ENCODE peak calls at places on chromosomes 13 and 19, in seven cellular contexts. G is colonic mucosa; R is GM12865; L is fibroblast of villous mesenchyme; V is CD4-positive, alpha-beta T cell; C is AG09319; X is fibroblast of pulmonary artery. A is an unnamed sample.

GRCh38 chr13:30165791-30166190 is 141.6 kb downstream of the KATNAL1 start:
- DNase-seq in G (no peak), R (no peak), L (no peak), V (no peak), C (no peak), X (peak), A (no peak)

GRCh38 chr19:55247621-55248099 is 11.2 kb downstream of the PPP6R1 start:
- DNase-seq in G (peak), R (no peak), L (peak), V (no peak), C (peak), X (peak), A (no peak)

GRCh38 chr19:34353546-34353945 is 11.4 kb upstream of the GPI start:
- DNase-seq in G (no peak), R (no peak), L (no peak), V (no peak), C (no peak), X (no peak), A (no peak)

GRCh38 chr13:27161423-27161822 is 10.2 kb downstream of the USP12 start:
- DNase-seq in G (no peak), R (no peak), L (no peak), V (no peak), C (no peak), X (no peak), A (no peak)

GRCh38 chr13:104024416-104025170 is 958.4 kb upstream of the SLC10A2 start:
- DNase-seq in G (no peak), R (no peak), L (peak), V (no peak), C (no peak), X (peak), A (no peak)

GRCh38 chr13:28753208-28753892 is 34.6 kb upstream of the SLC46A3 start:
- DNase-seq in G (peak), R (no peak), L (peak), V (no peak), C (peak), X (peak), A (no peak)

GRCh38 chr13:99855516-99855915 is 116.1 kb downstream of the ZIC5 start:
- DNase-seq in G (no peak), R (no peak), L (no peak), V (no peak), C (no peak), X (no peak), A (no peak)

GRCh38 chr19:30669329-30670010 is 297.3 kb downstream of the ZNF536 start:
- DNase-seq in G (peak), R (peak), L (peak), V (peak), C (no peak), X (peak), A (peak)

GRCh38 chr13:89701913-89702312 is 1645.6 kb upstream of the MIR17HG start:
- DNase-seq in G (no peak), R (no peak), L (no peak), V (no peak), C (no peak), X (no peak), A (no peak)

GRCh38 chr13:90766503-90766902 is 581.0 kb upstream of the MIR17HG start:
- DNase-seq in G (no peak), R (no peak), L (no peak), V (no peak), C (no peak), X (no peak), A (no peak)

GRCh38 chr13:31267126-31267784 is 67.5 kb downstream of the B3GLCT start:
- DNase-seq in G (no peak), R (no peak), L (no peak), V (no peak), C (no peak), X (no peak), A (no peak)

GRCh38 chr13:100392709-100393630 is 195.6 kb downstream of the GGACT start:
- DNase-seq in G (peak), R (peak), L (peak), V (peak), C (peak), X (peak), A (peak)

GRCh38 chr19:21023901-21024300 is 3.4 kb downstream of the ZNF430 start:
- DNase-seq in G (no peak), R (no peak), L (peak), V (no peak), C (no peak), X (no peak), A (no peak)

GRCh38 chr13:101292711-101293110 is 123.6 kb downstream of the NALCN start:
- DNase-seq in G (no peak), R (no peak), L (no peak), V (no peak), C (no peak), X (no peak), A (no peak)

GRCh38 chr13:107838592-107839161 is 376.7 kb downstream of the LIG4 start:
- DNase-seq in G (no peak), R (no peak), L (no peak), V (no peak), C (no peak), X (no peak), A (no peak)

GRCh38 chr13:34153428-34154180 is 335.7 kb downstream of the RFC3 start:
- DNase-seq in G (no peak), R (no peak), L (peak), V (no peak), C (no peak), X (peak), A (no peak)
- TF ChIP-seq CTCF in G (no peak), R (no peak), L (no peak), V (no peak), C (no peak), X (no peak), A (no peak)

DNA sequence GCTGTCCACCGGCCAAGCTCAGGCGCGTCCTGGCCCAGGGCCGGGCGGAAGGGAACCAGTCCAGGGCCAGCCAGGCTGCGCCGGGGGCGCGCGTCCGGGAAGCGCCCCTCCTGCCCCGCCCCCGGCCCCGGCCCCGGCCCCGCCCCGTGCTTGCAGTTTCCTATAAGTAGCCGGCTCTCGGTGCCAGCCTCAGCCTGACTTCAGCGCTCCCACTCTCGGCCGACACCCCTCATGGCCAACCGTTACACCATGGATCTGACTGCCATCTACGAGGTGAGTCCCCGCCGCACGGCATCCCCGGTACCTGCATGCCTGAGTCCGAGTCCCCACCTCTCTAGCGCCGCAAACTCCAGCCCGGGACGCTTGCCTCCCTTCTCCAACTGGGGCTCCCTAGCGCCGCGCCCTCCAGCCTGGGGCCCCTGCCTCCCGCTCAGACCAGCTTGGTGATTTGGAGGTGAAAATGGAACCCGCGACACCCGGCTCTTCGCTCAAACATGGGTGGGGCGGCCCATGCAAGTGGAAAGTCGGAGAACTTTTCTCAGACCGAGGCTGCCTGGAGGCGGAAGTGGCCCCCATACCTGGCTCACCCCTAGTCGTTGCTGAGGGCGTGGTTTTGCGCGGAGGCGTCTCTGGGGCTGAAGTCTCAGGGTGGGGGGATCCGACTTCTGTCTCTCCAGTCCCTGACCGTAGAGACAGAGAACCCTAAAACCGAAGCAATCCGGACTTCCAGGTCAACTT is at the start of gene ZFP36:
- DNase-seq in G (peak), R (peak), L (peak), V (peak), C (peak), X (peak), A (peak)
- TF ChIP-seq CTCF in G (no peak), R (peak), L (no peak), V (no peak), C (no peak), X (no peak), A (no peak)

GRCh38 chr19:45589768-45590167 is 5.2 kb upstream of the OPA3 start:
- DNase-seq in G (no peak), R (no peak), L (no peak), V (no peak), C (no peak), X (no peak), A (peak)

GRCh38 chr19:45592366-45592765 is 7.8 kb upstream of the OPA3 start:
- DNase-seq in G (no peak), R (no peak), L (no peak), V (no peak), C (no peak), X (no peak), A (no peak)

GRCh38 chr19:45591638-45592005 is 7.0 kb upstream of the OPA3 start:
- DNase-seq in G (no peak), R (no peak), L (no peak), V (no peak), C (no peak), X (no peak), A (no peak)

GRCh38 chr19:45590300-45591003 is 5.8 kb upstream of the OPA3 start:
- DNase-seq in G (no peak), R (no peak), L (no peak), V (no peak), C (no peak), X (no peak), A (no peak)

DNA sequence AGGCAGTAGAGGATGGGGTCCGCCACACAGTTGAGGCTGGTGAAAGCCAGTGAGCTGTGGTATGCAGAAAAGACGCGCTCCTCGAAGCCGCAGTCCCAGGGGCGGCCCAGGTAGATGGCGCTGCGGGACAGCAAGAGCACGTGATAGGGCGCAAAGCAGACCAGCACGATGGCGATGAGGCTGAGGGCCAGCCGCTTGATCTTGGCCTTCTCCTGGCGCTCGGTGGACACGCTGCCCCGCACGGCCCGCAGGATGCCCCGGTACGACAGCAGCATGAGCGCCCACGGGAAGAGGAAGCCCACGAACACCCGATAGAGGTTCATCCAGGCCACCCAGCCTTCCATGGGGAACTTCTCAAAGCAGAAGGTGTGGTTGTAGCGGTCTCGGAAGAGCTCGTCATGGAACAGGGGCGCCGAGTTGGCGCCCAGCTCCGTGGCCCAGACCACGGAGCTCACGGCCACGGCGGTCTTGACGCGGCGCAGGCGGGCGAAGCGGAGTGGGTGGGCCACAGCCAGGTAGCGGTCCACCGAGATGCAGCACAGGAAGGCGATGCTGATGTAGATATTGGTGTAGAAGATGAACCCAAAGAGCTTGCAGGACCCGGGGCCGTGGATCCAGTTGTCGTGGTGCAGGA is 6.5 kb upstream of the OPA3 start:
- DNase-seq in G (peak), R (peak), L (peak), V (peak), C (no peak), X (no peak), A (peak)
- TF ChIP-seq CTCF in G (peak), R (peak), L (peak), V (no peak), C (peak), X (peak), A (peak)

DNA sequence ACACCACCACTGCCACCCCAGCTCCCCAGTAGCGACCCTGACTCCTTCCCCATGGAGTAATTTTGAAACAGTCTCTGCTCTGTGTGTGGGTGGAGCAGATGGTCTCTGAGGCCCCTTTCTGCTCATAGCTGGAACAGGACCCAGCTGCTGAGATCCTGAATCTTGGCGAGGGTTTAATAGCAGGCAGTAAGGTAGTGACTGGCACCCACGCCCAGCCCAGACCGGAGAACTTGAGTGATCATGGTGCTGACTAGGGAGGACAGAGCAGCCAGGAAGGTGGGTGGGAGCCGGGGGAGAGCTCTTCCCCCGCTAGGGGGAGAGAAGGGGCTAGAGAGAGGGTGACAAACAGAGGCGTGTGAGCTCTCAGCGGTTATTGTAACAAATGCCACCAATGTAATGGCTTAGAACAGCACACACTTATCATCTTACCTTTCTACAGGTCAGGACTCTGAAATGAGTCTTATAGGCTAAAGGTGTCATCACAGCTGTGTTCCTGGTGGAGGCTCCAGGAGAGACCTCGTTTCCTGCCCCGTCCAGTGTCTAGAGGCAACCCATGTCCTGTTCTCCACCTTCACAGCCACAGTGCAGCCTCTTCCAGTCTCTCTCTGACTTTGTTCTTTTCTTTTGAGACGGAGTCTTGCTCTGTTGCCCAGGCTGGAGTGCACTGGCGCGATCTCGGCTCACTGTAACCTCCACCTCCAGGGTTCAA is 7.2 kb upstream of the ACER1 start:
- DNase-seq in G (no peak), R (peak), L (no peak), V (no peak), C (no peak), X (no peak), A (peak)
- TF ChIP-seq CTCF in G (no peak), R (no peak), L (peak), V (no peak), C (no peak), X (no peak), A (no peak)

DNA sequence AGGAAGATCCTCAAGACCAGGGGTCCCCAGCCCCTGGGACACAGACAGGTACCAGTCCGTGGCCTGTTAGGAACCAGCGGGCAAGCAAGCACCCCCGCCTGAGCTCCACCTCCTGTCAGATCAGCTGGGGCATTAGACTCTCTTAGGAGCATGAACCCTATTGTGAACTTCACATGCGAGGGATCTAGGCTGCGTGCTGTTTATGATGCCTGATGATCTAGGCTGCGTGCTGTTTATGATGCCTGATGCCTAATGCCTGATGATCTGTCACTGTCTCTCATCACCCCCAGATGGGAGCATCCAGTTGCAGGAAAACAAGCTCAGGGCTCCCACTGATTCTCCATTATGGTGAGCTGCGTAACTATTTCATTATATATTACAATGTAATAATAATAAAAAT is 3.6 kb downstream of the RASGRP4 start:
- DNase-seq in G (no peak), R (no peak), L (no peak), V (no peak), C (no peak), X (no peak), A (no peak)
- TF ChIP-seq CTCF in G (no peak), R (no peak), L (no peak), V (no peak), C (no peak), X (no peak), A (no peak)

GRCh38 chr19:5141278-5141925 is 172.5 kb downstream of the KDM4B start:
- DNase-seq in G (no peak), R (no peak), L (no peak), V (no peak), C (no peak), X (peak), A (no peak)

GRCh38 chr19:5136060-5136855 is 167.3 kb downstream of the KDM4B start:
- DNase-seq in G (no peak), R (no peak), L (no peak), V (no peak), C (no peak), X (no peak), A (no peak)

GRCh38 chr19:5137114-5137513 is 168.2 kb downstream of the KDM4B start:
- DNase-seq in G (no peak), R (no peak), L (no peak), V (no peak), C (no peak), X (no peak), A (no peak)

GRCh38 chr19:5137571-5138124 is 168.7 kb downstream of the KDM4B start:
- DNase-seq in G (no peak), R (no peak), L (no peak), V (peak), C (no peak), X (no peak), A (no peak)

DNA sequence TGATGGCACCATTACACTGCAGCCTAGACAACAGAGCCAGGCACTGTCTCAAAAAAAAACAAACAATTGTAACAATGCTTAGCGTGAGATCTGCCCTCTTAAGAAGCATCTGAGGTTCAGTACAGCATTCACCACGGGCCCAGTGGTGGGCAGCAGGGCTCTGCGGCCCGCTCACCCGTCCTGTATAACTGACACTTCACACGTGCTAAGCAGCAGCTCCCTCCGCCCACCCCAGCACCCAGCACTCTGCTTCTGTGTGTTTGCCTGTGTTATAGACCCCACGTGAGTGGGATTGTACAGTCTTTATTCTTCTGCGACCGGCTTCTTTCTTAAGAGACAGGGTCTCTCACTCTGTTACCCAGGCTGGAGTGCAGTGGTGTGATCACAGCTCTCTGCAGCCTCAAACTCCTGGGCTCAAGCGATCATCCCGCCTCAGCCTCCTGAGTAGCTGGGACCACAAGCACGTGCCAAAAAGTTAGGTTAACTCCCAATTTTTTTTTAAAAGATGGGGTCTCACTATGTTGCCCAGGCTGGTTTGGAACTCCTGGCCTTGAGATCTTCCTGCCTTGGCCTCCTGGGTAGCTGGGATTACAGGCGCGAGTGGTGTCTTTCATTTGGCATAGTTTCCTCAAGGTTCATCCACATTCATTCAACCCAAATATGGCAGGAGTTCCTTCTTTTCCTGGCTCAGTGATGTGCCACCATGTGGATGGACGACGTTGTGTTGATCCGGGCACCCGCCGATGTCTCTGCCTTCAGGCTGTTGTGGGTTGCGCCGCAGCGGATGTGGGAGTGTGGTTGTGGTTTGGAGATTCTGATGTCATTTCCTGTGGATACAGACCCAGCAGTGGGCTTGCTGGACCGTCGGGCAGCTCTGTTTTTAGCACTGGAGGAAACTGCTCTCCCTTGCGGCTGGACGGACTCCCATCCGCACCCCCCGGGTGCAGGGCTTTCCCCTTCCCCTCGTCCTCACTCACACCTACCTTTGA is 170.0 kb downstream of the KDM4B start:
- DNase-seq in G (peak), R (peak), L (peak), V (peak), C (no peak), X (peak), A (peak)
- TF ChIP-seq CTCF in G (no peak), R (no peak), L (no peak), V (no peak), C (no peak), X (no peak), A (peak)

GRCh38 chr13:113035209-113035800 is 66.3 kb downstream of the MCF2L start:
- DNase-seq in G (no peak), R (no peak), L (no peak), V (no peak), C (no peak), X (no peak), A (no peak)

GRCh38 chr13:113033054-113033453 is 64.0 kb downstream of the MCF2L start:
- DNase-seq in G (no peak), R (no peak), L (no peak), V (no peak), C (no peak), X (no peak), A (no peak)

GRCh38 chr13:113033498-113033897 is 64.5 kb downstream of the MCF2L start:
- DNase-seq in G (no peak), R (no peak), L (no peak), V (no peak), C (no peak), X (no peak), A (no peak)

GRCh38 chr13:113036401-113036800 is 67.4 kb downstream of the MCF2L start:
- DNase-seq in G (no peak), R (no peak), L (no peak), V (no peak), C (no peak), X (no peak), A (no peak)

GRCh38 chr13:113034451-113035208 is 65.6 kb downstream of the MCF2L start:
- DNase-seq in G (peak), R (no peak), L (peak), V (no peak), C (peak), X (peak), A (no peak)
- TF ChIP-seq CTCF in G (peak), R (no peak), L (peak), V (no peak), C (peak), X (peak), A (no peak)

A was measured in GM13976.